ENCODE peak calls at places on chromosome 19, in eight cellular contexts. Y, O, D, T, V, B, U and S are unnamed samples.

GRCh38 chr19:10093295-10094186 is 7.4 kb downstream of the SHFL start:
- DNase-seq in Y (no peak), O (no peak), D (no peak), T (no peak), V (no peak), B (no peak), U (no peak), S (no peak)

GRCh38 chr19:40190891-40191835 is at the start of gene MAP3K10:
- DNase-seq in Y (peak), O (peak), D (peak), T (peak), V (peak), B (peak), U (peak), S (peak)

GRCh38 chr19:48837586-48838191 is 1.4 kb upstream of the HSD17B14 start:
- DNase-seq in Y (no peak), O (peak), D (no peak), T (no peak), V (no peak), B (no peak), U (no peak), S (no peak)

GRCh38 chr19:55372316-55373081 is 2.2 kb upstream of the IL11 start:
- DNase-seq in Y (no peak), O (no peak), D (no peak), T (no peak), V (no peak), B (no peak), U (no peak), S (no peak)

GRCh38 chr19:30757836-30758617 is 385.8 kb downstream of the ZNF536 start:
- DNase-seq in Y (no peak), O (no peak), D (no peak), T (no peak), V (no peak), B (no peak), U (no peak), S (no peak)

GRCh38 chr19:14413765-14414171 is 5.4 kb downstream of the DDX39A start:
- DNase-seq in Y (no peak), O (no peak), D (no peak), T (no peak), V (no peak), B (peak), U (no peak), S (no peak)

GRCh38 chr19:37997911-37998344 is 90.9 kb downstream of the SIPA1L3 start:
- DNase-seq in Y (no peak), O (no peak), D (no peak), T (no peak), V (no peak), B (peak), U (no peak), S (no peak)

GRCh38 chr19:8355631-8356402 is 8.1 kb upstream of the ANGPTL4 start:
- DNase-seq in Y (no peak), O (no peak), D (no peak), T (no peak), V (no peak), B (peak), U (no peak), S (no peak)

GRCh38 chr19:16301999-16302694 is 22.5 kb upstream of the KLF2 start:
- DNase-seq in Y (no peak), O (no peak), D (no peak), T (no peak), V (no peak), B (peak), U (no peak), S (no peak)

GRCh38 chr19:58519087-58519354 is 589 bp downstream of the ZBTB45 start:
- DNase-seq in Y (peak), O (peak), D (peak), T (peak), V (peak), B (peak), U (peak), S (peak)

GRCh38 chr19:40908981-40909380 is 26.9 kb upstream of the CYP2A7 start:
- DNase-seq in Y (no peak), O (no peak), D (no peak), T (peak), V (no peak), B (no peak), U (no peak), S (no peak)

GRCh38 chr19:51440846-51441409 is 17.3 kb downstream of the SIGLEC8 start:
- DNase-seq in Y (no peak), O (no peak), D (no peak), T (no peak), V (no peak), B (no peak), U (no peak), S (peak)

GRCh38 chr19:9848060-9848459 is 12.9 kb downstream of the PIN1 start:
- DNase-seq in Y (peak), O (peak), D (no peak), T (no peak), V (peak), B (no peak), U (no peak), S (peak)

GRCh38 chr19:1004204-1004802 is 4.1 kb downstream of the GRIN3B start:
- DNase-seq in Y (no peak), O (no peak), D (no peak), T (no peak), V (no peak), B (no peak), U (no peak), S (no peak)

GRCh38 chr19:38318595-38319142 is 976 bp upstream of the KCNK6 start:
- DNase-seq in Y (no peak), O (no peak), D (no peak), T (no peak), V (no peak), B (no peak), U (no peak), S (no peak)

GRCh38 chr19:6740589-6741348 is 1.3 kb downstream of the TRIP10 start:
- DNase-seq in Y (no peak), O (peak), D (peak), T (no peak), V (peak), B (peak), U (no peak), S (no peak)

GRCh38 chr19:17469092-17469370 is 1.3 kb upstream of the SLC27A1 start:
- DNase-seq in Y (no peak), O (no peak), D (peak), T (no peak), V (no peak), B (peak), U (no peak), S (no peak)